ENCODE peak calls at places on chromosome 19, in nine cellular contexts. U is GDM1; A is GM03348; M is stimulated activated CD8-positive, alpha-beta memory T cell treated with anti-CD3 and anti-CD28 coated beads, Interleukin-15, amount 100 ng/mL, for 1 hour; Y is ELR; F is activated CD4-positive, alpha-beta T cell treated with anti-CD3 and anti-CD28 coated beads, Interleukin-2, amount 10 ng/mL, durations not matched to agents 24 days and 14 days; Z is nucleus accumbens; X is fibroblast of lung; J is Calu3. B is an unnamed sample.

GRCh38 chr19:17522988-17523872 is 11.8 kb downstream of the PGLS start:
- DNase-seq in U (peak; percentile 97), A (no peak), M (no peak), Y (no peak), F (peak; percentile 88), Z (peak; percentile 10), X (no peak), J (no peak), B (peak; percentile 95)

GRCh38 chr19:4416268-4416667 is 13.8 kb downstream of the CHAF1A start:
- DNase-seq in U (no peak), A (no peak), M (no peak), Y (no peak), F (no peak), Z (no peak), X (no peak), J (no peak), B (no peak)

GRCh38 chr19:56294557-56294956 is 20.1 kb downstream of the ZSCAN5A start:
- DNase-seq in U (no peak), A (no peak), M (no peak), Y (peak; percentile 45), F (no peak), Z (no peak), X (no peak), J (no peak), B (no peak)

GRCh38 chr19:4066682-4067395 is at the start of gene ZBTB7A:
- DNase-seq in U (peak; percentile 76), A (peak; percentile 85), M (peak; percentile 56), Y (peak; percentile 82), F (peak; percentile 92), Z (peak; percentile 80), X (peak; percentile 76), J (peak; percentile 60), B (peak; percentile 67)

GRCh38 chr19:18990128-18990708 is 43.1 kb downstream of the SUGP2 start:
- DNase-seq in U (no peak), A (no peak), M (no peak), Y (no peak), F (no peak), Z (no peak), X (no peak), J (no peak), B (no peak)

GRCh38 chr19:5828661-5829566 is 10.6 kb downstream of the FUT6 start:
- DNase-seq in U (no peak), A (no peak), M (no peak), Y (no peak), F (peak; percentile 76), Z (no peak), X (peak; percentile 5), J (no peak), B (peak; percentile 42)

GRCh38 chr19:39247701-39248664 is 673 bp downstream of the IFNL4 start:
- DNase-seq in U (no peak), A (peak; percentile 34), M (no peak), Y (no peak), F (peak; percentile 57), Z (no peak), X (no peak), J (no peak), B (no peak)

GRCh38 chr19:45782162-45782623 is at the start of gene DMPK:
- DNase-seq in U (no peak), A (peak; percentile 78), M (no peak), Y (peak; percentile 47), F (no peak), Z (no peak), X (no peak), J (no peak), B (no peak)

GRCh38 chr19:17889609-17890214 is 18.0 kb downstream of the SLC5A5 start:
- DNase-seq in U (no peak), A (peak; percentile 79), M (no peak), Y (peak; percentile 44), F (peak; percentile 76), Z (no peak), X (peak; percentile 46), J (peak; percentile 29), B (no peak)

GRCh38 chr19:52270266-52270885 is 989 bp downstream of the ZNF766 start:
- DNase-seq in U (no peak), A (peak; percentile 61), M (no peak), Y (peak; percentile 35), F (no peak), Z (no peak), X (no peak), J (peak; percentile 30), B (no peak)

GRCh38 chr19:7159105-7159933 is 89.8 kb downstream of the ZNF557 start:
- DNase-seq in U (no peak), A (peak; percentile 83), M (no peak), Y (peak; percentile 22), F (no peak), Z (no peak), X (peak; percentile 95), J (no peak), B (no peak)

GRCh38 chr19:3547767-3548282 is 8.9 kb downstream of the TEKTIP1 start:
- DNase-seq in U (no peak), A (no peak), M (no peak), Y (no peak), F (no peak), Z (no peak), X (no peak), J (no peak), B (no peak)

B was measured in stimulated activated naive B cell treated with anti-CD40 and anti-IgM and Interleukin-4, amounts not matched to agents 10 μg/mL and 1 μg/mL and 100 μg/mL, for 72 hours.